ENCODE peak calls at places on chromosomes 5 and 9, in nine cellular contexts. Q, G, M, D, R, O, A, T and Z are unnamed samples.
A peak's percentile ranks its signal among the peaks of the same experiment; 100 is the strongest.

GRCh38 chr9:93257808-93258331 is 73.9 kb downstream of the WNK2 start:
- DNase-seq in G (no peak), T (no peak), R (peak; percentile 20), Q (peak; percentile 47), O (no peak), M (no peak), A (no peak), D (peak; percentile 13), Z (no peak)

GRCh38 chr5:33310471-33310870 is 130.3 kb upstream of the TARS1 start:
- DNase-seq in R (no peak), O (peak; percentile 95), G (no peak), T (no peak), Q (no peak), D (no peak), M (peak; percentile 83), A (no peak), Z (peak; percentile 70)

GRCh38 chr9:110152704-110153374 is 55.1 kb downstream of the C9orf152 start:
- DNase-seq in A (peak; percentile 44), M (no peak), G (peak; percentile 61), D (no peak), O (peak; percentile 72), R (peak; percentile 41), Q (no peak), T (no peak), Z (peak; percentile 73)

GRCh38 chr9:87581513-87581912 is 83.8 kb downstream of the DAPK1 start:
- DNase-seq in A (no peak), D (no peak), G (no peak), T (no peak), R (no peak), O (no peak), M (peak; percentile 14), Q (no peak), Z (peak; percentile 66)

GRCh38 chr9:23826120-23826629 is at the start of gene ELAVL2:
- DNase-seq in R (peak; percentile 99), A (peak; percentile 94), O (peak; percentile 81), D (peak; percentile 74), M (peak; percentile 66), T (peak; percentile 94), G (peak; percentile 97), Q (peak; percentile 85), Z (peak; percentile 63)

GRCh38 chr5:179795049-179795862 is 1.5 kb downstream of the LTC4S start:
- DNase-seq in G (no peak), M (no peak), O (no peak), A (no peak), R (peak; percentile 84), Q (peak; percentile 70), T (peak; percentile 19), D (no peak), Z (no peak)

GRCh38 chr5:111627862-111628261 is 115.5 kb upstream of the STARD4 start:
- DNase-seq in Q (no peak), R (no peak), A (no peak), T (no peak), G (no peak), O (no peak), D (no peak), M (no peak), Z (no peak)

GRCh38 chr9:35406183-35406959 is 83.5 kb upstream of the RUSC2 start:
- DNase-seq in O (no peak), G (peak; percentile 36), D (no peak), T (no peak), R (peak; percentile 97), M (no peak), Q (no peak), A (no peak), Z (peak; percentile 28)

GRCh38 chr5:72353046-72353445 is 32.9 kb downstream of the PTCD2 start:
- DNase-seq in O (peak; percentile 95), G (no peak), M (peak; percentile 91), T (no peak), D (no peak), Q (no peak), R (no peak), A (no peak), Z (peak; percentile 54)

GRCh38 chr5:97231025-97231636 is 48.1 kb upstream of the RIOK2 start:
- DNase-seq in A (peak; percentile 39), O (peak; percentile 86), D (no peak), M (peak; percentile 66), Q (peak; percentile 64), G (peak; percentile 46), R (peak; percentile 30), T (peak; percentile 6), Z (peak; percentile 91)

GRCh38 chr9:127393680-127394079 is 3.3 kb upstream of the SLC2A8 start:
- DNase-seq in G (no peak), Q (peak; percentile 28), O (peak; percentile 32), D (no peak), T (no peak), A (no peak), M (peak; percentile 19), R (no peak), Z (peak; percentile 68)

GRCh38 chr9:129697956-129698757 is 32.7 kb downstream of the PRRX2 start:
- DNase-seq in A (no peak), Q (peak; percentile 77), D (peak; percentile 35), G (no peak), R (peak; percentile 41), M (peak; percentile 84), O (no peak), T (no peak), Z (no peak)

GRCh38 chr5:10623305-10623910 is 59.5 kb downstream of the ANKRD33B start:
- DNase-seq in M (no peak), T (no peak), R (no peak), G (no peak), D (no peak), Q (no peak), O (no peak), A (no peak), Z (no peak)

GRCh38 chr9:114396558-114397218 is 8.9 kb upstream of the AKNA start:
- DNase-seq in T (no peak), Q (peak; percentile 87), G (no peak), R (no peak), A (no peak), D (no peak), O (peak; percentile 86), M (no peak), Z (peak; percentile 85)

GRCh38 chr9:136054146-136054545 is 40.9 kb downstream of the NACC2 start:
- DNase-seq in T (no peak), G (no peak), O (no peak), Q (peak; percentile 52), A (no peak), M (no peak), R (no peak), D (no peak), Z (no peak)

GRCh38 chr9:114289106-114289505 is 33.8 kb upstream of the ORM1 start:
- DNase-seq in O (no peak), R (peak; percentile 24), M (no peak), D (no peak), G (no peak), Q (peak; percentile 46), A (no peak), T (no peak), Z (no peak)

DNA sequence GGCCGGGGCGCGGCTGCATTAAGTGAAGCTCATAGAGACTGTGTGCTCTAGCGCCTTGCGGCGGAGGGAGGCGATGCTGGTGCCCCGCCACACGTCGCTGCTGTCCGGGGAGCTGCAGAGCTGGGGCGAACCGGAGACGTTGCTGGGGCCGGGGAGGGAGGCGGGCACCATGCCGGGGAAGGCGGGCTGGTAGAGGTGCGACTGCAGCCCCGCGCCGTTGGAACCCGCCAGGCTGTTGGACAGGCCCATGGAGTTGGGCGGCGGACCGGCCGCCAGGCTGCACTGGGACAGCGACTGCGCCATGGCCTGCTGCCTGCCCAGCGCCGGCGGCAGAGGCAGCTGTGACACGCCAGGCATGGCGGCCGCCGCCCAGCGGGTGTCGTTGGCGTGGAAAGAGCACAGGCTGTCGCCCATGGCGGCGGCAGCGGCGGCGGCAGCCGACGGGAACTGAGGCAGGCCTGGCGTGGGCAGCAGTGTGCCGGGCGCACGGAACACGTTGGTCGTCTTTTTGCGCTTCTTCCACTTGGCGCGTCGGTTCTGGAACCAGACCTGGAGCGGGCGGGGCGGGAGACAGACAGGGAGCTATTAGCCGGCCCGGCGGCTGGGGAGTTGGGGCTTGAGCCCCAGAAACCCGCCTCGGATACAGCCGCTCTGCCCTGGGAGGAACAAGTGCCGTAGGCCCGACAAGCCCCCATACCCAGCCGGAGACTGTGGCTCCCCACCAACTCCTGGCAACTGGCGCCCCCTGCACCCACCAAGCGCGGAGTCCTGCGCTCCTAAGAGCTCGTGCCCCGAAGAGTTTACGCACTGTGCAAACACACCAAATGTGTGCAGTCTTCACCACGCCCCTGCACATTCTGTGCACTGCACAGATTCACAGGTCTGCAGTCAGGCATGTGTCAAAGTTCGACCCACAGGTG is 8.0 kb downstream of the OTP start:
- DNase-seq in O (no peak), D (no peak), M (peak; percentile 22), T (no peak), A (no peak), Q (no peak), R (peak; percentile 83), G (peak; percentile 47), Z (no peak)
- TF ChIP-seq CTCF in O (no peak), D (no peak), M (no peak), T (no peak), A (peak; percentile 50), Q (no peak), R (peak; percentile 36), G (peak; percentile 17), Z (no peak)

DNA sequence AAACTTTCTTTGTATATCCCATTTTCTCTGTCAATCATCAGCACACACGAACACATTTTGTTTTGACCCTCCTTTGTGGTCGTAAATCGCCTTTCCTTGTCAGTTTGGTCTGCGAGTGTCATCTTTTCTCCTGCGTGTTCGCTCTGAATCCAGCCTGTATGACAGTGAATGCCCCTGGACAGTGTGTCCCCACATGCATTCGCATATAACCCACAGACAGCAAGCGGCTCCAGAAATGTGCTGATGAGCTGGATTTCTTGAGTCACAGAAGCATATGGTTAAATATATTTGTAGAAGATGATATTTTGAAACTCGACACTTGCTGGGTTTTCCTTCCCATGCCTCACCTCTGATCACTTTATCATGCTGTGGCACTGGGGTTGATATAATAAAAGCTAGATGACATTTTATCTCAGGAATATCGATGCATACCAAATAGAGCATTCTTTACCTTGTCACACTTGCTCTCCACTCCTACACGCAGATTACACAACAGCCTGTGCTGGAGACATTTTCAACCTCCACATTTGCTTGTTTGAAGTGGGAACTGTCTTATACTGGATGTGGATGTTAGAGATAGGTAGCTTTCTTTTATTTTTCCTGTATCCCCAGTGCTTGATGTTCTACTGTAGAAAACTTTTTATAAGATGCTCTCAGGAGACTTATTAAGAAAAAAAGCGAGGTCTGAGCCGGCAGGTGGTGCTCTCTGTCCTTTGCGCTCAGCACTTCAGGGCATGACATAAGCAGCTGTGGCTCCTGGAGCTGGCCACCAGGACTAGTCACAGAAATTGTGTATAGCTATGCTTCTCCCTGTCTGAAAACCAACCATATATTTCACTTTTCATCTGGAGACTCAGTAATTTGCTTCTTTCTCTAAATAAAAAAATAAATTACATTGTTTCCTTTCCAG is 215.1 kb downstream of the SH3GL2 start:
- DNase-seq in A (no peak), G (no peak), R (peak; percentile 36), O (no peak), D (no peak), M (no peak), T (no peak), Q (no peak), Z (peak; percentile 15)
- TF ChIP-seq CTCF in A (peak; percentile 51), G (no peak), R (peak; percentile 45), O (no peak), D (no peak), M (peak; percentile 10), T (no peak), Q (no peak), Z (peak; percentile 26)

GRCh38 chr9:99211746-99212145 is 10.0 kb downstream of the ALG2 start:
- DNase-seq in M (no peak), Q (no peak), D (no peak), A (no peak), O (no peak), G (peak; percentile 10), R (peak; percentile 55), T (no peak), Z (no peak)
- TF ChIP-seq CTCF in M (no peak), Q (no peak), D (no peak), A (no peak), O (no peak), G (no peak), R (peak; percentile 46), T (no peak), Z (no peak)

GRCh38 chr5:140227046-140227445 is 52.1 kb downstream of the CYSTM1 start:
- DNase-seq in A (no peak), O (no peak), G (no peak), Q (no peak), T (no peak), M (no peak), R (no peak), D (no peak), Z (no peak)
- TF ChIP-seq CTCF in A (no peak), O (no peak), G (no peak), Q (no peak), T (no peak), M (no peak), R (peak; percentile 42), D (no peak), Z (peak; percentile 0)